ENCODE peak calls at places on chromosomes 1 and 21, in seven cellular contexts. V is psoas muscle, O is AG10803, J is NB4, T is heart left ventricle, Y is HCT116, N is tibial artery. L is an unnamed sample.

GRCh38 chr1:163842546-163842945 is 520.8 kb downstream of the NUF2 start:
- DNase-seq in V (no peak), O (peak), J (no peak), T (no peak), Y (no peak), N (no peak), L (no peak)

GRCh38 chr1:63813829-63814277 is 40.0 kb downstream of the ROR1 start:
- DNase-seq in V (no peak), O (peak), J (no peak), T (no peak), Y (no peak), N (no peak), L (no peak)

GRCh38 chr1:73813726-73814125 is 384.2 kb downstream of the LRRIQ3 start:
- DNase-seq in V (no peak), O (no peak), J (no peak), T (no peak), Y (no peak), N (no peak), L (no peak)

GRCh38 chr1:22789356-22789994 is 78.8 kb downstream of the EPHB2 start:
- DNase-seq in V (no peak), O (no peak), J (no peak), T (no peak), Y (no peak), N (no peak), L (no peak)

GRCh38 chr21:37073417-37074194 is 552 bp downstream of the TTC3 start:
- DNase-seq in V (no peak), O (peak), J (peak), T (peak), Y (no peak), N (peak), L (peak)

GRCh38 chr1:71587961-71588360 is 507.1 kb upstream of the ZRANB2 start:
- DNase-seq in V (no peak), O (peak), J (peak), T (no peak), Y (no peak), N (no peak), L (no peak)

GRCh38 chr1:11772458-11772857 is 10.5 kb downstream of the C1orf167 start:
- DNase-seq in V (no peak), O (no peak), J (peak), T (no peak), Y (no peak), N (no peak), L (no peak)

GRCh38 chr1:25554886-25555752 is 11.7 kb downstream of the LDLRAP1 start:
- DNase-seq in V (no peak), O (no peak), J (no peak), T (no peak), Y (no peak), N (no peak), L (no peak)

GRCh38 chr1:30315185-30315960 is 408.0 kb downstream of the MATN1 start:
- DNase-seq in V (no peak), O (peak), J (peak), T (no peak), Y (peak), N (peak), L (no peak)

GRCh38 chr1:197199923-197200467 is 53.5 kb upstream of the ASPM start:
- DNase-seq in V (no peak), O (peak), J (peak), T (no peak), Y (no peak), N (no peak), L (no peak)

GRCh38 chr1:181149326-181150000 is 61.0 kb downstream of the IER5 start:
- DNase-seq in V (no peak), O (no peak), J (peak), T (no peak), Y (no peak), N (no peak), L (no peak)

GRCh38 chr1:162549001-162549400 is 12.5 kb upstream of the UAP1 start:
- DNase-seq in V (no peak), O (no peak), J (no peak), T (no peak), Y (no peak), N (no peak), L (no peak)

GRCh38 chr1:24640288-24640687 is 2.8 kb upstream of the SRRM1 start:
- DNase-seq in V (peak), O (no peak), J (no peak), T (peak), Y (no peak), N (no peak), L (no peak)

GRCh38 chr1:225754940-225755635 is 22.5 kb upstream of the SRP9 start:
- DNase-seq in V (no peak), O (peak), J (peak), T (peak), Y (no peak), N (peak), L (no peak)

GRCh38 chr1:160239582-160240299 is 22.6 kb downstream of the DCAF8 start:
- DNase-seq in V (no peak), O (no peak), J (no peak), T (no peak), Y (no peak), N (no peak), L (no peak)

GRCh38 chr21:43884012-43884860 is 19.2 kb downstream of the AGPAT3 start:
- DNase-seq in V (no peak), O (no peak), J (peak), T (no peak), Y (peak), N (peak), L (no peak)

GRCh38 chr21:43871487-43871886 is 6.5 kb downstream of the AGPAT3 start:
- DNase-seq in V (no peak), O (no peak), J (no peak), T (no peak), Y (no peak), N (no peak), L (no peak)

GRCh38 chr1:235067396-235068154 is 61.1 kb downstream of the TOMM20 start:
- DNase-seq in V (peak), O (peak), J (peak), T (peak), Y (peak), N (peak), L (peak)

GRCh38 chr1:54583307-54583686 is 35.3 kb downstream of the ACOT11 start:
- DNase-seq in V (no peak), O (no peak), J (no peak), T (no peak), Y (no peak), N (no peak), L (no peak)

GRCh38 chr1:221841983-221842335 is 100.1 kb upstream of the DUSP10 start:
- DNase-seq in V (no peak), O (no peak), J (no peak), T (no peak), Y (no peak), N (no peak), L (no peak)

GRCh38 chr1:200642481-200642880 is 21.9 kb upstream of the KIF14 start:
- DNase-seq in V (no peak), O (no peak), J (peak), T (no peak), Y (no peak), N (no peak), L (no peak)

GRCh38 chr1:184535191-184535970 is 148.6 kb downstream of the C1orf21 start:
- DNase-seq in V (no peak), O (peak), J (no peak), T (no peak), Y (no peak), N (no peak), L (no peak)

GRCh38 chr1:42210421-42211133 is 46.0 kb upstream of the GUCA2A start:
- DNase-seq in V (no peak), O (peak), J (peak), T (no peak), Y (no peak), N (no peak), L (no peak)

GRCh38 chr1:36542962-36543515 is 60.3 kb upstream of the CSF3R start:
- DNase-seq in V (no peak), O (no peak), J (peak), T (no peak), Y (no peak), N (peak), L (peak)

GRCh38 chr1:240341365-240342250 is 249.9 kb downstream of the FMN2 start:
- DNase-seq in V (no peak), O (no peak), J (no peak), T (no peak), Y (no peak), N (no peak), L (no peak)

GRCh38 chr1:31579374-31579773 is 3.1 kb downstream of the TINAGL1 start:
- DNase-seq in V (no peak), O (no peak), J (no peak), T (peak), Y (no peak), N (no peak), L (no peak)

GRCh38 chr1:41622402-41622801 is 137.9 kb upstream of the EDN2 start:
- DNase-seq in V (no peak), O (peak), J (no peak), T (no peak), Y (no peak), N (no peak), L (no peak)

GRCh38 chr1:3907031-3907534 is 7.0 kb upstream of the C1orf174 start:
- DNase-seq in V (no peak), O (no peak), J (peak), T (no peak), Y (no peak), N (peak), L (no peak)

GRCh38 chr1:180974236-180974635 is 48.4 kb downstream of the STX6 start:
- DNase-seq in V (no peak), O (no peak), J (no peak), T (no peak), Y (no peak), N (no peak), L (no peak)

GRCh38 chr1:203450541-203451149 is 25.0 kb upstream of the PRELP start:
- DNase-seq in V (no peak), O (no peak), J (no peak), T (no peak), Y (no peak), N (peak), L (no peak)

GRCh38 chr1:94803517-94804441 is 16.4 kb upstream of the SLC44A3 start:
- DNase-seq in V (no peak), O (peak), J (no peak), T (peak), Y (no peak), N (no peak), L (no peak)

GRCh38 chr1:6891781-6892579 is 106.7 kb downstream of the CAMTA1 start:
- DNase-seq in V (no peak), O (peak), J (no peak), T (no peak), Y (no peak), N (no peak), L (no peak)

GRCh38 chr1:200917291-200917817 is 22.7 kb downstream of the INAVA start:
- DNase-seq in V (no peak), O (no peak), J (no peak), T (peak), Y (no peak), N (peak), L (peak)

GRCh38 chr1:151887028-151887427 is 22.3 kb downstream of the THEM4 start:
- DNase-seq in V (no peak), O (peak), J (no peak), T (no peak), Y (no peak), N (no peak), L (no peak)

GRCh38 chr1:177928194-177928593 is 41.7 kb downstream of the SEC16B start:
- DNase-seq in V (no peak), O (peak), J (no peak), T (no peak), Y (no peak), N (no peak), L (no peak)
- TF ChIP-seq CTCF in V (no peak), O (peak), J (no peak), T (no peak), Y (peak), N (no peak), L (no peak)

GRCh38 chr1:248788327-248788726 is 32.8 kb upstream of the LYPD8 start:
- DNase-seq in V (no peak), O (no peak), J (no peak), T (no peak), Y (no peak), N (no peak), L (no peak)
- TF ChIP-seq CTCF in V (no peak), O (no peak), J (no peak), T (no peak), Y (no peak), N (no peak), L (no peak)

GRCh38 chr1:107529511-107530149 is 388.8 kb downstream of the NTNG1 start:
- DNase-seq in V (no peak), O (peak), J (peak), T (no peak), Y (no peak), N (no peak), L (no peak)
- TF ChIP-seq CTCF in V (peak), O (peak), J (peak), T (peak), Y (peak), N (peak), L (peak)

DNA sequence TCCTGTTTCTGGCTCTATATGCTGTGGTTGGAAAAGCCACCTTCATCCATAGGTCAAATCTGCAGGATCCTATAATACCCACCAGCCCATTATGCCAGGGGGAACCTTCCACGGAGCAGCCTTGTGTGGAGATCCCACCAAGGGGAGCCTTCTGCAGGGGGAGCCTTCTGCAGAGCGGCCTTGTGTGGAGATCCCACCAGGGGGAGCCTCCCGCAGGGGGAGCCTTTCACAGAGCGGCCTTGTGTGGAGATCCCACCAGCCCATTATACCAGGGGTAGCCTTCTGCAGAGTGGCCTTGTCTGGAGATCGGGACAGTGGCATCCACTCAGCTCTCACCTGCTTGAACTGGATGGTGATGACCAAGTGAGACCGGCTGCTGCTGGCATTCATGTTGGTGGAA is 85.3 kb downstream of the SCCPDH start:
- DNase-seq in V (no peak), O (no peak), J (peak), T (no peak), Y (no peak), N (no peak), L (no peak)
- TF ChIP-seq CTCF in V (no peak), O (no peak), J (peak), T (no peak), Y (peak), N (no peak), L (no peak)

GRCh38 chr1:57517587-57518397 is 93.9 kb upstream of the DAB1 start:
- DNase-seq in V (no peak), O (no peak), J (no peak), T (no peak), Y (no peak), N (no peak), L (no peak)

GRCh38 chr1:57520743-57521142 is 96.9 kb upstream of the DAB1 start:
- DNase-seq in V (no peak), O (no peak), J (no peak), T (no peak), Y (no peak), N (no peak), L (no peak)
- TF ChIP-seq CTCF in V (no peak), O (no peak), J (no peak), T (no peak), Y (no peak), N (no peak), L (no peak)

GRCh38 chr1:174074757-174075156 is 52.6 kb upstream of the RC3H1 start:
- DNase-seq in V (no peak), O (peak), J (peak), T (no peak), Y (no peak), N (no peak), L (no peak)
- TF ChIP-seq CTCF in V (peak), O (peak), J (no peak), T (peak), Y (peak), N (no peak), L (no peak)

DNA sequence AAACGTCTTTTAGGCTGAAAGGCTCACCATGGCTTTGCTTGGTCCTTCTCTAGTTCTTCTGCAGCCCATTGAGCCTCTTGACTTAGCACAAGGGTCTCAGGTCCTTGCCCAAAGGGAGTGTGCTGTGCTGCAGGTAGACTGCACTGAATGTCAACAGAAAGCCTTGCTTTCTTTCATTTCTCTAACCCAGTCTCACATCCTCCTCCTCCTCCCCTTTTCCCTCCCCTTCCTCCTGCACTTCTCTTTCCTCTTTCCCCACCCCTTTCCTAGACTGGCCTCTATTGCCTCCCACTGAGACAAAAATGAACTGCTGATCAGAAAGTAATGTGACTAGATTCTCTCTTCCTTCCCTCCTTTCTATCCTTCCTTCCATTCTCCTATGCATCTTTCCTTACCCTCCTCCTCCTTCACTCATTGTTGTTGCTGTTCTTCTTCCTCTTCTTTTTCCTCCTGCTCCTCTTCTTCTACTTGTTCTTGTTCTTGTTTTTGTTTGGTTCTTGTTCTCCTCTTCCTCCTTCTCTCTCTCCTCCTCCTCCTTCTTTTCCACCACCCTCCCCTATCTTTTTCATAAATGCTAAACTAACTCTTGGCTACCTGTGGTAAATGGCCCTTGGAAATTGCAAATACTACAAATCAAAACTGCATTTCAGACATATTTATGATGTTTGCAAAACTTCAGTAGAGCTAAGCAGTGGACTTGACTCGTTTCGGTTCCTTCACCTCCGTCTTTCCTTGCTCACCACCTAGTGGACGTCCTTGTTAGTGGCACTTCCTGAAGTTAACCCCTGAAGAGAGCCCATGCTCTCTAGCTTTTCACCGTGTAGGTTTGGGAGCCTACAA is at the start of gene SELL:
- DNase-seq in V (peak), O (peak), J (peak), T (peak), Y (peak), N (no peak), L (peak)
- TF ChIP-seq CTCF in V (peak), O (peak), J (peak), T (peak), Y (peak), N (peak), L (no peak)

GRCh38 chr1:176466514-176466913 is 3.5 kb downstream of the PAPPA2 start:
- DNase-seq in V (no peak), O (no peak), J (peak), T (no peak), Y (no peak), N (no peak), L (no peak)
- TF ChIP-seq CTCF in V (no peak), O (peak), J (peak), T (peak), Y (peak), N (no peak), L (no peak)

GRCh38 chr21:30439975-30440374 is at the start of gene KRTAP15-1:
- DNase-seq in V (no peak), O (no peak), J (no peak), T (no peak), Y (no peak), N (no peak), L (no peak)

GRCh38 chr21:30436986-30437385 is 3.1 kb upstream of the KRTAP15-1 start:
- DNase-seq in V (no peak), O (no peak), J (no peak), T (no peak), Y (no peak), N (no peak), L (no peak)

GRCh38 chr21:30430170-30430655 is at the start of gene KRTAP13-4:
- DNase-seq in V (no peak), O (no peak), J (no peak), T (no peak), Y (no peak), N (no peak), L (no peak)

DNA sequence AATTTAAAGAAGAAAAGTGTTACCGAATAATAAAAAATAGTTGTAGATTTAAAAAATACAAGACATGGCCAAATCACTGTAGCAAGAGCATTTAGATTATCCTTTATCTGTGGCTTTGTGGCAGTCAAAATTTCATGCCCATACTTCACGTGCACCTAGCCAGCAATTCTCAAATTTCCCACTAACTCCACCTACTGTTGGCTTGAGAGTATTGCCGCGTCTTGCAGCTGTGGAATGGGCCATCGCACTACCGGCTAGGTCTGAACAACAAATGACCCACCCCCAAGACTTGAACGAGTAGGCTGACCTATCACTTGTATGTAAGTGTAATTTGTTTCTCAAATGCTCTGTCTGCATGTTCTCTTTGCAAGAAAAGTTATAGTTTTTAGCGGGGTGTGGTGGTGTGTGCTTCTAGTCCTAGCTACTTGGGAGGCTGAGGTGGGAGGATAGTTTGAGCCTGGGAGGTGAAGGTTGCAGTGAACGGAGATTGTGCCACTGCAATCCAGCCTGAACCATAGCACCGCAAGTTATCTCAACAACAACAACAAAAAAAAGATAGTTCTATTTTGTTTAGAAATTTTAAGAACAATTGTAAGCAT is 4.1 kb downstream of the KRTAP13-4 start:
- DNase-seq in V (no peak), O (peak), J (peak), T (peak), Y (no peak), N (no peak), L (no peak)
- TF ChIP-seq CTCF in V (peak), O (peak), J (peak), T (peak), Y (peak), N (peak), L (no peak)

L was measured in lower leg skin.